ENCODE peak calls at places on chromosomes 12 and 14, in six cellular contexts. Z is HL-60, D is SK-N-SH, W is K562, H is HepG2, O is H1. I is an unnamed sample.
A peak's percentile ranks its signal among the peaks of the same experiment; 100 is the strongest.

GRCh38 chr14:106083082-106083481 is 556.7 kb downstream of the TMEM121 start:
- DNase-seq in Z (no peak), O (no peak), W (no peak), H (no peak), D (no peak), I (no peak)

GRCh38 chr12:14284189-14284722 is 81.2 kb upstream of the ATF7IP start:
- DNase-seq in H (no peak), O (no peak), Z (no peak), W (peak; percentile 81), D (no peak), I (peak; percentile 40)

GRCh38 chr12:132646850-132647249 is 28.3 kb downstream of the P2RX2 start:
- DNase-seq in H (no peak), D (no peak), Z (no peak), W (no peak), O (no peak), I (no peak)

GRCh38 chr14:64671591-64671990 is 32.6 kb upstream of the PLEKHG3 start:
- DNase-seq in D (peak; percentile 69), Z (no peak), W (peak; percentile 50), H (peak; percentile 59), O (no peak), I (no peak)

GRCh38 chr14:20610002-20610765 is 19.0 kb upstream of the RNASE12 start:
- DNase-seq in W (peak; percentile 85), H (peak; percentile 81), O (peak; percentile 94), Z (peak; percentile 82), D (peak; percentile 66), I (no peak)

GRCh38 chr14:45790293-45790692 is 537.3 kb upstream of the MIS18BP1 start:
- DNase-seq in O (no peak), D (no peak), H (no peak), W (no peak), Z (no peak), I (no peak)

GRCh38 chr14:105197274-105197673 is 16.2 kb upstream of the NUDT14 start:
- DNase-seq in H (no peak), O (no peak), Z (no peak), D (no peak), W (peak; percentile 34), I (no peak)

GRCh38 chr12:31866523-31866922 is 92.7 kb upstream of the RESF1 start:
- DNase-seq in W (no peak), H (no peak), O (no peak), D (no peak), Z (no peak), I (no peak)

GRCh38 chr14:102351023-102351422 is 11.7 kb downstream of the CINP start:
- DNase-seq in W (no peak), H (no peak), D (no peak), Z (no peak), O (no peak), I (no peak)

GRCh38 chr14:89681086-89682018 is 264.3 kb upstream of the FOXN3 start:
- DNase-seq in O (no peak), H (no peak), Z (peak; percentile 41), W (no peak), D (no peak), I (peak; percentile 73)

GRCh38 chr12:92394895-92395294 is 249.2 kb upstream of the BTG1 start:
- DNase-seq in D (no peak), H (no peak), W (peak; percentile 78), O (no peak), Z (no peak), I (no peak)

GRCh38 chr12:57134949-57135348 is 6.7 kb downstream of the LRP1 start:
- DNase-seq in D (no peak), Z (no peak), H (no peak), O (no peak), W (no peak), I (no peak)

GRCh38 chr12:53781218-53781801 is 29.5 kb upstream of the CISTR start:
- DNase-seq in Z (no peak), O (no peak), D (no peak), H (no peak), W (no peak), I (no peak)

GRCh38 chr14:47186491-47186890 is 488.9 kb downstream of the MDGA2 start:
- DNase-seq in Z (no peak), D (no peak), W (no peak), H (no peak), O (no peak), I (no peak)

GRCh38 chr12:34354239-34355200 is 332.2 kb downstream of the ALG10 start:
- DNase-seq in Z (no peak), H (no peak), O (no peak), D (peak; percentile 62), W (no peak), I (no peak)

GRCh38 chr14:72154645-72155378 is 222.6 kb downstream of the RGS6 start:
- DNase-seq in D (no peak), Z (no peak), W (no peak), O (no peak), H (no peak), I (no peak)

GRCh38 chr12:9344540-9344939 is 136.3 kb upstream of the PZP start:
- DNase-seq in D (no peak), H (no peak), Z (no peak), O (no peak), W (no peak), I (no peak)

GRCh38 chr12:66279127-66279712 is 23.1 kb upstream of the HELB start:
- DNase-seq in D (peak; percentile 15), W (peak; percentile 25), H (peak; percentile 27), O (no peak), Z (no peak), I (no peak)

GRCh38 chr14:23195552-23196101 is 12.2 kb upstream of the SLC7A8 start:
- DNase-seq in Z (no peak), D (no peak), W (no peak), O (peak; percentile 14), H (peak; percentile 35), I (no peak)

GRCh38 chr12:124588689-124589318 is 21.4 kb upstream of the NCOR2 start:
- DNase-seq in O (no peak), W (peak; percentile 36), Z (no peak), H (no peak), D (no peak), I (no peak)

GRCh38 chr14:39393289-39393688 is 38.9 kb downstream of the FBXO33 start:
- DNase-seq in O (no peak), D (no peak), Z (no peak), W (no peak), H (no peak), I (no peak)
- TF ChIP-seq GABPA in O (no peak), D (no peak), Z (no peak), W (no peak), H (no peak), I (no peak)

GRCh38 chr14:58960945-58961731 is 227.3 kb upstream of the DAAM1 start:
- DNase-seq in Z (no peak), H (no peak), D (no peak), O (no peak), W (no peak), I (no peak)
- TF ChIP-seq GABPA in Z (no peak), H (no peak), D (no peak), O (no peak), W (no peak), I (no peak)

GRCh38 chr14:55120466-55121144 is 8.4 kb upstream of the LGALS3 start:
- DNase-seq in Z (peak; percentile 64), D (no peak), W (no peak), H (no peak), O (no peak), I (no peak)
- TF ChIP-seq GABPA in Z (no peak), D (no peak), W (no peak), H (no peak), O (no peak), I (no peak)

GRCh38 chr14:68931474-68932051 is 47.5 kb downstream of the ACTN1 start:
- DNase-seq in O (no peak), D (no peak), H (no peak), W (no peak), Z (no peak), I (no peak)
- TF ChIP-seq GABPA in O (no peak), D (no peak), H (no peak), W (no peak), Z (no peak), I (no peak)

GRCh38 chr12:685388-685787 is 22.1 kb upstream of the NINJ2 start:
- DNase-seq in W (no peak), D (no peak), Z (no peak), H (no peak), O (no peak), I (peak; percentile 88)
- TF ChIP-seq GABPA in W (no peak), D (no peak), Z (no peak), H (no peak), O (no peak), I (no peak)

GRCh38 chr14:70585221-70585620 is 15.2 kb downstream of the MED6 start:
- DNase-seq in D (no peak), O (no peak), Z (no peak), W (no peak), H (no peak), I (no peak)
- TF ChIP-seq GABPA in D (no peak), O (no peak), Z (no peak), W (no peak), H (no peak), I (no peak)